ENCODE peak calls at places on chromosomes 2 and 18, in six cellular contexts. Z, O, V, Y, M and W are unnamed samples.

GRCh38 chr2:213148572-213149331 is 2.7 kb downstream of the IKZF2 start:
- DNase-seq in Z (no peak), O (no peak), V (no peak), Y (no peak), M (no peak), W (no peak)

GRCh38 chr2:25497862-25498407 is 156.2 kb upstream of the DNMT3A start:
- DNase-seq in Z (no peak), O (no peak), V (no peak), Y (no peak), M (no peak), W (no peak)

GRCh38 chr2:17627434-17627833 is 86.9 kb downstream of the VSNL1 start:
- DNase-seq in Z (no peak), O (no peak), V (no peak), Y (no peak), M (no peak), W (no peak)

GRCh38 chr2:182186132-182186735 is 200.6 kb downstream of the PPP1R1C start:
- DNase-seq in Z (no peak), O (peak), V (no peak), Y (no peak), M (no peak), W (no peak)

GRCh38 chr2:153105829-153106578 is 372.6 kb downstream of the RPRM start:
- DNase-seq in Z (no peak), O (no peak), V (no peak), Y (no peak), M (no peak), W (no peak)

GRCh38 chr2:168156661-168157060 is 90.7 kb downstream of the STK39 start:
- DNase-seq in Z (no peak), O (peak), V (no peak), Y (no peak), M (peak), W (no peak)

GRCh38 chr2:202689459-202689858 is 54.7 kb downstream of the FAM117B start:
- DNase-seq in Z (no peak), O (no peak), V (no peak), Y (no peak), M (no peak), W (no peak)

GRCh38 chr2:96702098-96702785 is 37.6 kb downstream of the LMAN2L start:
- DNase-seq in Z (no peak), O (no peak), V (no peak), Y (no peak), M (no peak), W (no peak)

GRCh38 chr18:10713400-10713799 is 187.6 kb downstream of the NAPG start:
- DNase-seq in Z (no peak), O (peak), V (no peak), Y (no peak), M (no peak), W (no peak)

GRCh38 chr2:187403568-187404260 is 44.3 kb downstream of the CALCRL start:
- DNase-seq in Z (no peak), O (peak), V (no peak), Y (no peak), M (no peak), W (no peak)

GRCh38 chr18:45540146-45540545 is 75.1 kb upstream of the SLC14A2 start:
- DNase-seq in Z (no peak), O (peak), V (no peak), Y (no peak), M (no peak), W (no peak)

GRCh38 chr18:76494541-76495403 is at the start of gene ZNF516:
- DNase-seq in Z (no peak), O (peak), V (peak), Y (no peak), M (peak), W (peak)

GRCh38 chr2:101440127-101440738 is 34.7 kb downstream of the RFX8 start:
- DNase-seq in Z (no peak), O (peak), V (peak), Y (no peak), M (no peak), W (no peak)

GRCh38 chr2:61722800-61723199 is 131.1 kb downstream of the FAM161A start:
- DNase-seq in Z (no peak), O (no peak), V (no peak), Y (no peak), M (no peak), W (no peak)

GRCh38 chr18:50709215-50709614 is 110.6 kb downstream of the MRO start:
- DNase-seq in Z (no peak), O (no peak), V (no peak), Y (no peak), M (no peak), W (no peak)

GRCh38 chr18:50277935-50278334 is 3.4 kb downstream of the MBD1 start:
- DNase-seq in Z (no peak), O (peak), V (no peak), Y (no peak), M (no peak), W (no peak)

GRCh38 chr18:27921904-27922541 is 254.9 kb downstream of the CDH2 start:
- DNase-seq in Z (peak), O (peak), V (no peak), Y (no peak), M (no peak), W (no peak)

GRCh38 chr18:32040936-32041335 is 22.3 kb downstream of the RNF125 start:
- DNase-seq in Z (no peak), O (no peak), V (no peak), Y (no peak), M (no peak), W (no peak)

GRCh38 chr2:138779451-138780440 is at the start of gene NXPH2:
- DNase-seq in Z (no peak), O (no peak), V (no peak), Y (peak), M (no peak), W (no peak)

GRCh38 chr2:239927424-239927981 is 97.6 kb downstream of the NDUFA10 start:
- DNase-seq in Z (peak), O (peak), V (peak), Y (peak), M (no peak), W (peak)

GRCh38 chr2:11379558-11379957 is 35.1 kb upstream of the ROCK2 start:
- DNase-seq in Z (peak), O (peak), V (no peak), Y (no peak), M (no peak), W (no peak)

GRCh38 chr2:23019476-23019875 is 365.5 kb upstream of the KLHL29 start:
- DNase-seq in Z (no peak), O (no peak), V (no peak), Y (no peak), M (no peak), W (no peak)

GRCh38 chr2:219664958-219665357 is 37.5 kb downstream of the SLC4A3 start:
- DNase-seq in Z (no peak), O (peak), V (no peak), Y (no peak), M (no peak), W (no peak)

GRCh38 chr2:64699712-64700111 is 46.0 kb upstream of the SERTAD2 start:
- DNase-seq in Z (no peak), O (no peak), V (no peak), Y (no peak), M (no peak), W (no peak)

GRCh38 chr18:7950380-7951143 is 383.4 kb downstream of the PTPRM start:
- DNase-seq in Z (no peak), O (peak), V (peak), Y (no peak), M (no peak), W (no peak)

GRCh38 chr2:172153161-172153560 is 50.5 kb upstream of the DLX2 start:
- DNase-seq in Z (no peak), O (no peak), V (no peak), Y (no peak), M (no peak), W (no peak)

GRCh38 chr2:62596061-62596658 is 90.2 kb upstream of the TMEM17 start:
- DNase-seq in Z (peak), O (peak), V (no peak), Y (no peak), M (no peak), W (no peak)

GRCh38 chr2:164599954-164600589 is 21.2 kb downstream of the GRB14 start:
- DNase-seq in Z (peak), O (peak), V (peak), Y (no peak), M (no peak), W (no peak)

GRCh38 chr2:1606421-1607235 is 137.7 kb downstream of the PXDN start:
- DNase-seq in Z (no peak), O (peak), V (no peak), Y (no peak), M (no peak), W (no peak)

GRCh38 chr2:95062247-95062646 is 36.7 kb downstream of the MAL start:
- DNase-seq in Z (no peak), O (no peak), V (no peak), Y (no peak), M (no peak), W (no peak)

GRCh38 chr18:22195052-22195451 is 25.7 kb downstream of the GATA6 start:
- DNase-seq in Z (no peak), O (no peak), V (no peak), Y (peak), M (no peak), W (no peak)

GRCh38 chr2:150063950-150064549 is 423.4 kb downstream of the RND3 start:
- DNase-seq in Z (no peak), O (no peak), V (no peak), Y (no peak), M (no peak), W (no peak)
- H3K4me3 ChIP-seq in Z (no peak), O (no peak), V (no peak), Y (no peak), M (no peak), W (no peak)

GRCh38 chr18:3593904-3594759 is 144.2 kb downstream of the TGIF1 start:
- DNase-seq in Z (peak), O (peak), V (peak), Y (no peak), M (peak), W (peak)
- H3K4me3 ChIP-seq in Z (peak), O (peak), V (peak), Y (peak), M (peak), W (peak)

DNA sequence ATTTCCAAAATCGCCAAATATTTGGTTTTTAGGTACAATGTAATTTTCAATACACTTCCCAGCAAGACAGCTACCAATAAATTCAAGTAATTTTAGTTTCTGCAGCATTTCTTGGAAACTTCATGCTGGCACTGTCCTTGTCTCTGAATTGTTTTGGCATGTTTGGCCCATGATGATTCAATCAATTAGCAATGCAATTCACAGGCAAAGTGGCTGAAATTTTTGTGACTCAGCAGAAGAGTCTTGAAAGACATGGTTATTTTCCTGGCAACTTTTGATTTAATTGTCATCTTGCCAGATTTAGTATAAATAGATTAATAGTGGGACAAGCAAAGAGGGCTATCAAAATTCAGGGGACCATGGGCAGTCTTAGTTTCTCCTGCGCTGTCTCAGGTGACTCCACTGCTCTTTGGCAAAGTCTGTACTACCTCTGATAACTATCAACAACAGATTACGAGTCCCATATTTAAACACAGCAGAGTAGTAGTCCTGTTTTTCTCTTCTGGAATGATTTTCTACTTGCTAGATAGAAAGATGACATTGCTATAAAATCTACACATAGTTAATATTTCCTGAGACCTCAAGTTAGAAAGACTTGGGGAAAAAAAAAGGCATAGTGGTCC is 88.9 kb upstream of the CYP26B1 start:
- DNase-seq in Z (peak), O (peak), V (no peak), Y (no peak), M (no peak), W (no peak)
- H3K4me3 ChIP-seq in Z (no peak), O (no peak), V (no peak), Y (no peak), M (no peak), W (no peak)

DNA sequence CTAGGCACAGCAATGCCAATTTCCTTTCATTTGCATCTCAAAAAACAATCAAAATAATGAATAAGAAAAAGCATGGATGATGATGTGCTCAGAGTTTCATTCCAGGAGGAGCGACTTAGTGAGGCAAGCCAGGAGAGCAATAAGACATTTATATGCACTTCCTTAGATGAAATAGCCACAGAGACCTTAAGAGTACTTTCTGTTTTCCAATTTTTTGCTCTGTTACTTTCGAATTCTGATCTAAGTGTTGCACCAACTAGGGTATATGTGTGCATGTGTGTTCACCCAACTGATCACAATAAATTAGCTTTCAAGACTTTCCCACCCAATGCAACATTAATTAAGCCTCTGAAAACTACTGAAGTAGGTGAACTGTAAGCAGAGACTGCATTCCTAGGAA is 709 bp downstream of the RAB27B start:
- DNase-seq in Z (no peak), O (peak), V (no peak), Y (no peak), M (no peak), W (no peak)
- H3K4me3 ChIP-seq in Z (peak), O (peak), V (peak), Y (peak), M (peak), W (peak)

GRCh38 chr2:59301466-59302402 is 1060.6 kb upstream of the FANCL start:
- DNase-seq in Z (peak), O (peak), V (peak), Y (no peak), M (no peak), W (no peak)

GRCh38 chr2:59308108-59308507 is 1067.0 kb upstream of the FANCL start:
- DNase-seq in Z (no peak), O (no peak), V (no peak), Y (no peak), M (no peak), W (no peak)

GRCh38 chr2:59302683-59303082 is 1061.6 kb upstream of the FANCL start:
- DNase-seq in Z (no peak), O (no peak), V (no peak), Y (no peak), M (no peak), W (no peak)

GRCh38 chr2:59307196-59307595 is 1066.1 kb upstream of the FANCL start:
- DNase-seq in Z (no peak), O (no peak), V (no peak), Y (no peak), M (no peak), W (no peak)

DNA sequence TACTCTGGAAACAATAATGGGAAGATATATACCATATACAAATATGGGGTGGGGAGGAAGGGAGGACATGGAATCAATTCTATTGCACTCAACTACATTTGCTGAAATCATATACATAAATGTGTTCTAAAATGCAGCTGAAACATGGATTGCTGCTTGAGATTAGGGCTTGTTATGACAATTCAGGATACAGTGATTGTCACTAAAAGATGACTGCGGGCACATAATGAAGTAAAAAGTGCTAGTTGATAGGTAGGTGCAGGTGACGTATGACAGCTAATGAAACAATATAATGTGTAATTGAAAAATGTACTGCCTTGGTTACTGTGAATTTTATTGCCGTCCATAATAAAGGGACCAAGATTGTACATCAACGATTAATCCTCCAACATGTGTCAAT is 1062.1 kb upstream of the FANCL start:
- DNase-seq in Z (no peak), O (no peak), V (no peak), Y (no peak), M (no peak), W (no peak)
- H3K4me3 ChIP-seq in Z (no peak), O (no peak), V (no peak), Y (no peak), M (no peak), W (no peak)

DNA sequence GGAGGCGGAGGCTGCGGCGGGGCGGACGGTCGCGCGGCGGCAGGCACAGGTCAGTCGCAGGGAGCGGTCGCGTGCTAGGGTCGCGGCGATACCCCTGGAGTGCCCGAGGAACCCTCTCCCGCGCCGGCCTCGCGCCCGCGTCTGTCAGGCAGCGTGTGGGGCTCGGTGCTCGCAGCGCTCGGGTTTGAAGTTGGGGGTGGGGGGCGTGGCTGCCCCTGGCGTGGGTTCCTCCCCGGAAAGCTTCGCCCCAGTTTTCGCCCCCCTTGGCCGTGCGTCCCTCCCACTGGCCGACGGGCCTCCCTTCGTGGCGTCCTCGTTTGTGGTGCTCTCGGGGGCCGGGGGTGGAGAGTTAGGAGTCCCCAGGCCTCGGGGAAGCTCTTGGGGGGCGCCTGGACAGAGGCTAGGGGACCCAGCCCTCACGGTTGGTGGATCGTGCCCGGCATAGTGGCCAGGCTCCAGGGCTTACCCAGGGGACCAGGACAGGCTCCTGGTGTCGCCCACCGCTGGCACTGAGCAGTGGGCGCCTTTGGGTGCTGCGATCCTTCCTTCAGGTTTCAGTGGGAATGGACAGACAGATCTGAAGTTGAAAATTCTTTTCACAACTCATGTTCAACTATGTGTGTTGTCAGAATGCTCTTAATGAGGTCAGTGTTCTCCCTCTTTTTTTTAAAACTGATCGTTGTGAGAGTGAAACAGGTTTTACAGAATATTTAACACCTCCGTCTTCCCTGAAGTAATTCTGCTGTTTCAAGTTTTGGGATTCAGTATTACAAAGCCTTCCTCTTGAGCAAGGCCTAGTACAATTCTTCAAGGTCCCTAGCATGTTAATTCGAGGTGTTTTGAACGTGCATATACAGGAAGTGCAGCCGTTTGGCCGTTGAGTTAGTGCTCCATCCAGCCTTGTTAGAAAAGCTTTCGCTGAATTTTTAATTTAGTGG is 599 bp downstream of the RALBP1 start:
- DNase-seq in Z (no peak), O (peak), V (no peak), Y (no peak), M (no peak), W (no peak)
- H3K4me3 ChIP-seq in Z (peak), O (peak), V (peak), Y (peak), M (peak), W (peak)

DNA sequence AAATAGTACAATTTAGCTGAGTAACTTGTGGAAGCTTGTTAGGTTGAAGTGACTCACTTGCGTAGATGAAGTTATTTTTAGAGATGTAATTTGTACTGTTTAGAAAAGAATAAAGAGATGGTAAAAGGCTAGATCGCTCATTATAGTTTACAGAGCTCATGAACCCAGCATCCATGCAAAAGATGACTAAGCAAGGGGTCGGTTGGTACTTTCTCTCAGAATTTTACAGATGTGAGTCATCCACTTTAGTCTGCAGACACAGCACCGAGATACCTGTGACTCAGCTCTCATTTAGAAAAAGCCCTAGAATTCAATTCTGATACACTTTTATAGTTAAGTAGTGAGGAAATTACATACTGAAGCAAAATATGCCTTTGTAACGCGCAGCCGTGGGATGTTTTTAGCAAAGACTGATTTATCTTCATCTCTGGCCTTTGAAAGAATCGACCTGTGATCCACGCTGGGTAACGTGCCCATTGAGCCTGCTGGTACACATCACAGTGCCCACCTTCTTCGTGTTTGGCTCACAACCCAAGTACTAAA is 116.5 kb upstream of the FOSL2 start:
- DNase-seq in Z (peak), O (peak), V (no peak), Y (no peak), M (no peak), W (no peak)
- H3K4me3 ChIP-seq in Z (no peak), O (no peak), V (no peak), Y (no peak), M (no peak), W (no peak)